ENCODE peak calls at places on chromosomes 11 and 22, in five cellular contexts. W, E, D, Y and T are unnamed samples.

GRCh38 chr11:44372989-44373388 is 63.0 kb upstream of the ALX4 start:
- DNase-seq in W (no peak), E (no peak), D (no peak), Y (no peak), T (no peak)

GRCh38 chr11:66815646-66816045 is 27.6 kb upstream of the RCE1 start:
- DNase-seq in W (peak), E (no peak), D (no peak), Y (no peak), T (no peak)

GRCh38 chr22:29098296-29098695 is 25.5 kb downstream of the KREMEN1 start:
- DNase-seq in W (no peak), E (no peak), D (no peak), Y (no peak), T (no peak)

GRCh38 chr22:37163618-37164534 is 14.2 kb upstream of the IL2RB start:
- DNase-seq in W (no peak), E (no peak), D (no peak), Y (no peak), T (no peak)

GRCh38 chr11:95888439-95888838 is 35.5 kb downstream of the MTMR2 start:
- DNase-seq in W (no peak), E (no peak), D (no peak), Y (no peak), T (no peak)

GRCh38 chr11:32304521-32304920 is 130.8 kb downstream of the WT1 start:
- DNase-seq in W (no peak), E (no peak), D (no peak), Y (no peak), T (no peak)

GRCh38 chr11:116615211-116615865 is 157.4 kb downstream of the BUD13 start:
- DNase-seq in W (no peak), E (no peak), D (no peak), Y (no peak), T (peak)

GRCh38 chr11:15624701-15625100 is 510.0 kb downstream of the INSC start:
- DNase-seq in W (no peak), E (no peak), D (no peak), Y (no peak), T (no peak)

GRCh38 chr11:116567721-116568242 is 205.0 kb downstream of the BUD13 start:
- DNase-seq in W (no peak), E (no peak), D (no peak), Y (no peak), T (no peak)

GRCh38 chr22:41382098-41382578 is 396 bp downstream of the TEF start:
- DNase-seq in W (peak), E (peak), D (peak), Y (no peak), T (peak)

GRCh38 chr11:132222345-132222744 is 851.9 kb downstream of the NTM start:
- DNase-seq in W (no peak), E (no peak), D (no peak), Y (no peak), T (no peak)

GRCh38 chr11:45817191-45817590 is 12.2 kb downstream of the SLC35C1 start:
- DNase-seq in W (no peak), E (no peak), D (no peak), Y (no peak), T (peak)

GRCh38 chr22:42743501-42743991 is 22.9 kb upstream of the A4GALT start:
- DNase-seq in W (no peak), E (no peak), D (peak), Y (no peak), T (peak)

GRCh38 chr11:111983187-111983986 is 41.8 kb upstream of the DLAT start:
- DNase-seq in W (no peak), E (no peak), D (peak), Y (peak), T (no peak)

GRCh38 chr11:65639623-65640482 is 2.0 kb downstream of the SIPA1 start:
- DNase-seq in W (no peak), E (no peak), D (peak), Y (no peak), T (no peak)
- H3K27ac ChIP-seq in W (no peak), E (no peak), D (peak), Y (no peak), T (peak)

GRCh38 chr22:38505595-38506117 is 455 bp downstream of the DDX17 start:
- DNase-seq in W (peak), E (peak), D (peak), Y (no peak), T (peak)

GRCh38 chr22:38504731-38505594 is 1.1 kb downstream of the DDX17 start:
- DNase-seq in W (peak), E (no peak), D (peak), Y (no peak), T (no peak)

GRCh38 chr22:38503021-38503420 is 3.1 kb downstream of the DDX17 start:
- DNase-seq in W (no peak), E (no peak), D (no peak), Y (no peak), T (no peak)

GRCh38 chr22:38501797-38502672 is 4.1 kb downstream of the DDX17 start:
- DNase-seq in W (no peak), E (no peak), D (no peak), Y (no peak), T (no peak)

GRCh38 chr22:38506118-38506962 is at the start of gene DDX17:
- DNase-seq in W (peak), E (peak), D (peak), Y (peak), T (peak)
- TF ChIP-seq CTCF in W (no peak), E (no peak), D (peak), Y (no peak), T (no peak)

GRCh38 chr11:638616-639323 is 1.7 kb downstream of the DRD4 start:
- DNase-seq in W (no peak), E (no peak), D (no peak), Y (no peak), T (no peak)
- H3K4me3 ChIP-seq in W (no peak), E (no peak), D (no peak), Y (no peak), T (no peak)

GRCh38 chr11:120256779-120257178 is 16.8 kb downstream of the POU2F3 start:
- DNase-seq in W (no peak), E (no peak), D (no peak), Y (no peak), T (no peak)

GRCh38 chr11:120257346-120257745 is 17.4 kb downstream of the POU2F3 start:
- DNase-seq in W (no peak), E (no peak), D (no peak), Y (no peak), T (no peak)

GRCh38 chr11:120259988-120260565 is 20.1 kb downstream of the POU2F3 start:
- DNase-seq in W (no peak), E (no peak), D (no peak), Y (no peak), T (no peak)

GRCh38 chr11:120259241-120259640 is 19.3 kb downstream of the POU2F3 start:
- DNase-seq in W (no peak), E (no peak), D (no peak), Y (no peak), T (no peak)

GRCh38 chr11:120258661-120259060 is 18.7 kb downstream of the POU2F3 start:
- DNase-seq in W (no peak), E (no peak), D (no peak), Y (no peak), T (no peak)
- H3K27ac ChIP-seq in W (no peak), E (no peak), D (no peak), Y (no peak), T (no peak)

GRCh38 chr22:33519140-33519973 is 400.9 kb downstream of the LARGE1 start:
- DNase-seq in W (peak), E (peak), D (peak), Y (no peak), T (no peak)
- TF ChIP-seq CTCF in W (peak), E (peak), D (peak), Y (peak), T (peak)

GRCh38 chr11:61555978-61556377 is 24.9 kb downstream of the SYT7 start:
- DNase-seq in W (peak), E (no peak), D (no peak), Y (no peak), T (no peak)
- H3K4me3 ChIP-seq in W (no peak), E (no peak), D (no peak), Y (no peak), T (no peak)

DNA sequence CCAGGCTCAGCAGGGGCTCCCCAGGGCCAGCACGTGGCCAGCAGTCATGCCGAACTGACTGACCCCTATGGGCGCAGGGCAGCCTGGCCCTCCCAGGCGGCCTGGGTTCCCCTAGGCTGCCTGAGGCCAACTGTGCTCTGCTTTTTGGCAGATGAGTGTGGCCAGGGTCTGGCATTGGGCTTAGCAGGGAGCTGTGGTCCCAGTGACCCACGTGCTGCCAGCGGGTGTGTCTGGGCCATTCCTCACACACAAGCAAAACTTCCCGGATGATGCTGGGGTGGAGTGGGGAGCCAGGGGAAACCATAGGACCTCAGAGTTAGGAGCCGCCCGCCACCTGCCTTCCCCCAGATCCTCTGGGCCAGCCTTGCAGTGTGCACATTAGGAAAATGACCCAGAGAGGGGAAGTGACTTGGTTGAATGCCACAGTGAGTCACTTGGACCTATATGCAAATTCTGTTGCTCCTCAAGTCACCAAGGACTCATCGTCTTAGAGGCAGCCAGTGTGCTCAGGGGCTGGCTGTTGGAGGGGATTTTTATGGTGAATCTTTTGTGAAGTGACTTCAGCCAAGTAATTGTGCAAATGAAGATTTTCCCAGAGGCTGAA is 6.6 kb downstream of the ADORA2A start:
- DNase-seq in W (peak), E (no peak), D (peak), Y (no peak), T (no peak)
- H3K27ac ChIP-seq in W (no peak), E (no peak), D (peak), Y (no peak), T (no peak)

GRCh38 chr11:74842967-74843366 is 94.3 kb downstream of the RNF169 start:
- DNase-seq in W (no peak), E (no peak), D (no peak), Y (no peak), T (no peak)
- TF ChIP-seq CTCF in W (no peak), E (no peak), D (no peak), Y (no peak), T (no peak)

DNA sequence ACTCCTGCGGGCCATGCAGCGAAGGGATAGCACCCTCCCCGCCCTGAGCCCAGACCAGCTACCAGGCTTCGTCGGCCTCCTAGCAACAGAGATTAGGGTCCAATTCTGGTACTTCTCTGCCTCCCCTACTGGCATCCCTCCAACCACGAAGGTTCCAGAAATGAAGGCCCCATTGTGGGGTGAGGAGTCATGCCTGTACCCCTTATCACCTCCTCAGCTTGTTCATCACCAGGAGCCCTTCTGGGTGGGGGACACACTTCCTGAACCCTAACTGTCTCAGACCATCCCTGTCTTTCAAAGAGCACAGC is 1.8 kb downstream of the PHLDA2 start:
- DNase-seq in W (no peak), E (no peak), D (no peak), Y (no peak), T (no peak)
- H3K4me3 ChIP-seq in W (peak), E (peak), D (no peak), Y (peak), T (no peak)

DNA sequence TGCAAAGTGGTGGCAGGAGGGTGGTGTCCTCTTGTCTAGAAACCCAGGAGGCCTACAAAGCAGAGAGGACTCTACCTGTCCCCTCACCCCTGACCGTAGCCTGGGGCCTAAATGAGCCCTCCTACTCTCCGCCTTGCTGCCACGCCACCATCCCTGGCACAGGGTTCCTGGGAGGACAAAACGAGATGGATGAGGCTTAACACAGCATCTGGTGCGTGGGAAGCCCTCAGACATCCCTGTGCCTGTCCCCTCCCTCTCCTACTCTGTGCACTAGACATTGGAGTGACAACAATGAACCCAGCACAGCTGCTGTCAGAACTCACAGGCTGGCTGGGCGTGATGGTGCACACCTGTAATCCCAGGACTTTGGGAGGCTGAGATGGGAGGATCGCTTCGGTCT is 36.4 kb upstream of the DKK3 start:
- DNase-seq in W (no peak), E (no peak), D (no peak), Y (no peak), T (no peak)
- H3K27ac ChIP-seq in W (peak), E (peak), D (peak), Y (peak), T (peak)